ENCODE peak calls at places on chromosomes 2 and 18, in six cellular contexts. A is AG10803, N is Peyer's patch, U is AG04449, V is psoas muscle, K is GM12865. Q is an unnamed sample.
A peak's percentile ranks its signal among the peaks of the same experiment; 100 is the strongest.

GRCh38 chr2:238090887-238091286 is 9.3 kb upstream of the ESPNL start:
- DNase-seq in A (no peak), N (no peak), U (no peak), V (no peak), K (no peak), Q (peak; percentile 19)

GRCh38 chr2:205850611-205851010 is 168.3 kb downstream of the NRP2 start:
- DNase-seq in A (no peak), N (no peak), U (no peak), V (no peak), K (no peak), Q (no peak)

GRCh38 chr2:206225435-206226232 is 48.8 kb upstream of the ZDBF2 start:
- DNase-seq in A (no peak), N (no peak), U (no peak), V (no peak), K (peak; percentile 79), Q (no peak)

GRCh38 chr2:220096406-220096805 is 469.0 kb downstream of the SLC4A3 start:
- DNase-seq in A (peak; percentile 31), N (no peak), U (no peak), V (no peak), K (no peak), Q (no peak)

GRCh38 chr2:151237422-151238012 is 24.1 kb downstream of the RBM43 start:
- DNase-seq in A (no peak), N (no peak), U (no peak), V (no peak), K (no peak), Q (no peak)

GRCh38 chr2:130853391-130853790 is 16.7 kb downstream of the ARHGEF4 start:
- DNase-seq in A (no peak), N (no peak), U (no peak), V (no peak), K (no peak), Q (no peak)

GRCh38 chr2:27296466-27296865 is 11.8 kb downstream of the UCN start:
- DNase-seq in A (peak; percentile 39), N (no peak), U (no peak), V (no peak), K (no peak), Q (no peak)

GRCh38 chr18:36179562-36180334 is 7.5 kb upstream of the MOCOS start:
- DNase-seq in A (peak; percentile 66), N (no peak), U (no peak), V (peak; percentile 86), K (no peak), Q (no peak)

GRCh38 chr2:237154050-237154638 is 68.5 kb downstream of the COPS8 start:
- DNase-seq in A (peak; percentile 66), N (no peak), U (no peak), V (no peak), K (peak; percentile 81), Q (no peak)

GRCh38 chr2:72457801-72458516 is 310.3 kb upstream of the CYP26B1 start:
- DNase-seq in A (peak; percentile 50), N (no peak), U (no peak), V (no peak), K (no peak), Q (no peak)

GRCh38 chr18:10752407-10752806 is 226.6 kb downstream of the NAPG start:
- DNase-seq in A (peak; percentile 7), N (no peak), U (no peak), V (no peak), K (no peak), Q (no peak)

GRCh38 chr2:5727242-5727641 is 35.1 kb downstream of the SOX11 start:
- DNase-seq in A (no peak), N (no peak), U (no peak), V (no peak), K (no peak), Q (no peak)

GRCh38 chr2:205580591-205580990 is 101.7 kb upstream of the NRP2 start:
- DNase-seq in A (peak; percentile 58), N (no peak), U (no peak), V (no peak), K (no peak), Q (no peak)

GRCh38 chr2:134146620-134147019 is 107.3 kb upstream of the MGAT5 start:
- DNase-seq in A (peak; percentile 79), N (no peak), U (peak; percentile 51), V (no peak), K (no peak), Q (no peak)

DNA sequence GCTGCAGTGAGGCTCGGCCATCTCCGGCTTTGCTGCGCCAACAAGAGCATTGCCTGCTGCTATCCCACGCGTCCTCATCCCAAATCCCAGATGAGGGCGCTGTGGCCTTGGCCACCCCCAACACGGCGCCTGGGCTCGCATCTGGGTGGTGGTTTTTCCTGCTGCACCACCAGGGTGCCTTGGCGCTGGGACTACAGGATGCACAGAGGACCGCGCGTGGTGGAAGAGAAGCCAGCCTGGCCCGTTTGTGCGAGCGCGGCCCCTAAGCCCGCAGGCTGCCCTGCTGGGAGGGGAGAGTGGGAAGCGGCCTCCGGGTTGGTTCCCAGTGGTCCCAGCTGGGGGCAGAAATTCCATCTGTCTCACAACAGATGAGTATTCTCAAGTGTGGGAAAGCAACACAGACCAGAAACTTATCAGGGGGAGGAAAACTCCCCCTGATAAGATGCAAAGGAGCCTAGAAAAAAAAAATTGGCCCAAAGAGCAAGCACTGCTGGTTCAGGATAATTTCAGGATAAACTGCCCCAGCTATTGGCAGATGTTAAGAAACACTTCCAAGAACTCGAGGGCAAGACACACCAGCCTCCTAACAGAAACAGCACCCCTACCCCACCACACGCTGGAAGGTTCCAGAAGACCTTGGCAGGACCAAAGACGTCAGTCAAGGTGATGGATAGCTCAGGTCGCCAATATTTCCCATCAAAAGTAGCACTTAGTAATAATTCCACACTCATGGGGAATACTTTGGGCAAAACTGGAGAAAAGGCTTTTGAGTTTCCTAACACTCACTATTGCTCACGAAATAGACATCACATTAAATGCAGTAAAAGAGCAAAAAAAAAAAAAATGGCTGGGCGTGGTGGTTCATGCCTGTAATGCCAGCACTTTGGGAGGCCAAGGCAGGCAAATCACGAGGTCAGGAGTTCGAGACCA is 152.1 kb downstream of the PXDN start:
- DNase-seq in A (peak; percentile 46), N (no peak), U (no peak), V (peak; percentile 79), K (no peak), Q (peak; percentile 52)
- H3K4me3 ChIP-seq in A (no peak overlapping the region), N (no peak overlapping the region), U (no peak overlapping the region), V (no peak overlapping the region), K (no peak overlapping the region), Q (no peak overlapping the region)

GRCh38 chr2:126358122-126358521 is 297.8 kb upstream of the GYPC start:
- DNase-seq in A (no peak), N (no peak), U (no peak), V (no peak), K (no peak), Q (no peak)

GRCh38 chr2:126359494-126359893 is 296.5 kb upstream of the GYPC start:
- DNase-seq in A (peak; percentile 22), N (no peak), U (no peak), V (no peak), K (peak; percentile 22), Q (no peak)
- TF ChIP-seq CTCF in A (peak; percentile 49), N (no peak), U (no peak), V (peak; percentile 27), K (peak; percentile 33), Q (peak; percentile 50)

GRCh38 chr2:104844813-104845551 is 8.9 kb upstream of the POU3F3 start:
- DNase-seq in A (no peak), N (no peak), U (no peak), V (no peak), K (no peak), Q (no peak)
- H3K4me3 ChIP-seq in A (no peak overlapping the region), N (no peak overlapping the region), U (no peak overlapping the region), V (peak overlapping the region; percentile 49), K (no peak overlapping the region), Q (no peak overlapping the region)

GRCh38 chr2:191759200-191759507 is 81.2 kb downstream of the NABP1 start:
- DNase-seq in A (no peak), N (no peak), U (no peak), V (no peak), K (no peak), Q (no peak)

GRCh38 chr2:191759650-191760049 is 81.7 kb downstream of the NABP1 start:
- DNase-seq in A (no peak), N (no peak), U (no peak), V (no peak), K (no peak), Q (no peak)

GRCh38 chr2:191757256-191757655 is 79.3 kb downstream of the NABP1 start:
- DNase-seq in A (no peak), N (no peak), U (no peak), V (no peak), K (no peak), Q (no peak)

GRCh38 chr2:191756753-191757152 is 78.8 kb downstream of the NABP1 start:
- DNase-seq in A (no peak), N (no peak), U (no peak), V (no peak), K (no peak), Q (no peak)

GRCh38 chr2:191758420-191759199 is 80.7 kb downstream of the NABP1 start:
- DNase-seq in A (peak; percentile 18), N (peak; percentile 38), U (no peak), V (no peak), K (peak; percentile 80), Q (peak; percentile 61)
- TF ChIP-seq CTCF in A (peak; percentile 44), N (no peak), U (peak; percentile 67), V (peak; percentile 33), K (peak; percentile 87), Q (peak; percentile 85)